ENCODE peak calls at places on chromosome 9, in five cellular contexts. X is body of pancreas, P is adipocyte, V is endodermal cell, A is thoracic aorta. Y is an unnamed sample.

GRCh38 chr9:20898885-20899554 is 132.4 kb downstream of the HACD4 start:
- DNase-seq in V (no peak), A (no peak), X (no peak), P (peak; percentile 28), Y (no peak)

GRCh38 chr9:93058357-93059096 is at the start of gene SUSD3:
- DNase-seq in P (no peak), A (no peak), X (peak; percentile 52), V (peak; percentile 92), Y (no peak)

GRCh38 chr9:111040494-111040893 is 2.2 kb upstream of the LPAR1 start:
- DNase-seq in X (no peak), A (no peak), P (no peak), V (no peak), Y (no peak)

GRCh38 chr9:108476574-108476973 is 379.2 kb downstream of the ACTL7B start:
- DNase-seq in P (no peak), V (no peak), A (no peak), X (no peak), Y (no peak)

GRCh38 chr9:133429641-133430161 is 7.5 kb downstream of the ADAMTS13 start:
- DNase-seq in V (peak; percentile 95), A (no peak), P (peak; percentile 10), X (no peak), Y (no peak)

GRCh38 chr9:109001275-109001676 is 12.0 kb downstream of the CTNNAL1 start:
- DNase-seq in X (no peak), P (peak; percentile 34), A (no peak), V (no peak), Y (no peak)

GRCh38 chr9:121225240-121225639 is 23.6 kb upstream of the RAB14 start:
- DNase-seq in X (no peak), P (no peak), A (no peak), V (no peak), Y (no peak)

GRCh38 chr9:88065609-88066008 is 72.7 kb downstream of the SPATA31C2 start:
- DNase-seq in X (no peak), A (no peak), V (no peak), P (no peak), Y (no peak)

GRCh38 chr9:21252727-21253547 is 13.1 kb upstream of the IFNA14 start:
- DNase-seq in V (no peak), X (no peak), A (no peak), P (peak; percentile 56), Y (peak; percentile 24)

GRCh38 chr9:125805057-125805456 is 57.9 kb downstream of the PBX3 start:
- DNase-seq in P (peak; percentile 41), V (no peak), X (no peak), A (no peak), Y (no peak)

GRCh38 chr9:26391036-26391435 is 501.6 kb downstream of the CAAP1 start:
- DNase-seq in P (no peak), V (no peak), A (no peak), X (no peak), Y (no peak)

GRCh38 chr9:72476617-72477375 is 44.6 kb upstream of the TMC1 start:
- DNase-seq in V (peak; percentile 68), A (no peak), P (peak; percentile 23), X (no peak), Y (no peak)

GRCh38 chr9:85478847-85479246 is 262.9 kb downstream of the AGTPBP1 start:
- DNase-seq in P (no peak), X (no peak), A (no peak), V (no peak), Y (no peak)

GRCh38 chr9:70478963-70479641 is 64.6 kb upstream of the KLF9 start:
- DNase-seq in X (peak; percentile 80), V (no peak), A (peak; percentile 28), P (no peak), Y (peak; percentile 85)

GRCh38 chr9:98522487-98522886 is 186.2 kb downstream of the GABBR2 start:
- DNase-seq in V (no peak), X (no peak), A (no peak), P (no peak), Y (no peak)

GRCh38 chr9:97501972-97502221 is 431 bp downstream of the TMOD1 start:
- DNase-seq in P (no peak), A (no peak), X (no peak), V (peak; percentile 72), Y (no peak)

GRCh38 chr9:97502222-97502983 is 937 bp downstream of the TMOD1 start:
- DNase-seq in V (peak; percentile 76), X (peak; percentile 24), P (no peak), A (no peak), Y (peak; percentile 35)

GRCh38 chr9:97502984-97503861 is 1.8 kb downstream of the TMOD1 start:
- DNase-seq in X (no peak), V (peak; percentile 72), A (no peak), P (no peak), Y (no peak)

GRCh38 chr9:97504381-97505216 is 3.1 kb downstream of the TMOD1 start:
- DNase-seq in X (peak; percentile 36), V (no peak), P (no peak), A (no peak), Y (no peak)

DNA sequence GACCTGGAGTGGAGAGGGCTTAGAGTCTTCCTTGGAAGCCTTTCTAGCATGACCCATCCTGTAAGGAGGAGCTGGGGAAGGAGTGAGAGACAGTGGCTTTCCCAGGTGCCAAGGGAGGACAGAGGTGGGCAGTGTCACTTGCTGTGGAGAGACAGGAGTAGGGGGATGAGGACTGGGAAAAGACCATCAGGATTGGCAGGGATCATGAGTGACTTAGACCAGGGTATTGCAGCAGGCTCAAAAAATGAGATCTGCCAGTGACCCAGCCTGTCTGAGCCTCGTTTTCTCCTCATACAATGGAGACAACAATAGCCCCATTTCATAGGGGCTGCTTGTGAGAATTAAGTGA is 2.4 kb downstream of the TMOD1 start:
- DNase-seq in A (no peak), V (no peak), X (no peak), P (no peak), Y (no peak)
- H3K27me3 ChIP-seq in A (no peaks in the 10 kb centered on the region), V (peaks cover 47% of the 10 kb centered on the region), X (no peaks in the 10 kb centered on the region), P (peaks cover 39% of the 10 kb centered on the region), Y (no peaks in the 10 kb centered on the region)

GRCh38 chr9:132427015-132427414 is 17.0 kb downstream of the CFAP77 start:
- DNase-seq in A (no peak), V (no peak), P (no peak), X (no peak), Y (no peak)

GRCh38 chr9:132418743-132419363 is 8.8 kb downstream of the CFAP77 start:
- DNase-seq in V (no peak), A (no peak), X (no peak), P (no peak), Y (no peak)

GRCh38 chr9:132424857-132425702 is 15.1 kb downstream of the CFAP77 start:
- DNase-seq in X (no peak), V (peak; percentile 75), A (no peak), P (no peak), Y (no peak)

GRCh38 chr9:132423503-132423902 is 13.5 kb downstream of the CFAP77 start:
- DNase-seq in X (no peak), A (no peak), V (no peak), P (no peak), Y (no peak)

DNA sequence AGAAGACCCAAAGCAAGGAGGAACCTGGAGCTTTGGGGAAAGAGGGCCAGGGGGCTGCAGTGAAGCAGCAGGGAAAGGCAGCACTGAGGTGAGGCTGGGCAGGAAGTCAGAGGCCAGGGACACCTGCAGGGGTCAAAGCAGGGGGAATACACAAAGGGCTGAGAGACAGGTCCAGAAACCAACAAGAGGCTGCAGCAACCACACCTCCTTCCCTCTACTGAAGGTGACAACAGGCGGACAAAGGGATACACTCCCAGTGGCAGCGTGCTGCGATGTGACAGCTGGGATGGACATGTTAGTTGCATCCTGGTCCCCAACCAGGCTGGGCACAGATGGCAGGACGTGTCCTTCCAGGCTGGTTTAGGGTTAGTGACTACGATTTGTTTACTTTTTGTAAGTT is 12.6 kb downstream of the CFAP77 start:
- DNase-seq in P (no peak), X (no peak), V (peak; percentile 75), A (no peak), Y (no peak)
- H3K27me3 ChIP-seq in P (peaks cover 74% of the 10 kb centered on the region), X (peaks cover 5% of the 10 kb centered on the region), V (peaks cover 5% of the 10 kb centered on the region), A (no peaks in the 10 kb centered on the region), Y (peaks cover 36% of the 10 kb centered on the region)

DNA sequence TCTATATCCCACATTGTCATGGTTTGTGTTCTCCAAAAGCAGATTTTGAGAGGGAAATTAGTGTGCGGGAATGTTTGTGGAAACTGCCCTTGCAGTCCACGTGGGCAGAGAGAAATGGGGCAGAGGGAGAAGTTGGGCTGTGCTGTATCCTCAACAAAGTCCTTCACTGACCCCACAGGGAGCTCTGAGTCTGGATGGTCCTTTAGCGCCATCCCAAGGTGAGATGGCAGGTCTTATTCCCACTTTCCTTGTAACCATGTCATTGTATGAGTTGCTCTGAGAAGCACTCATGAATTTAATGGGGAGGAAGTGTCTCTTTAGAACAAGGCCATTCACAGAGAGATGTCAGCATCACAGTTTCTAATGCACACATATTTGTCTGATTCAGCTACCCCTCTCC is 127.1 kb downstream of the ANKRD18B start:
- DNase-seq in A (no peak), X (no peak), P (no peak), V (peak; percentile 68), Y (no peak)
- H3K27me3 ChIP-seq in A (no peaks in the 10 kb centered on the region), X (no peaks in the 10 kb centered on the region), P (peaks cover 43% of the 10 kb centered on the region), V (peaks cover 38% of the 10 kb centered on the region), Y (peaks cover 7% of the 10 kb centered on the region)

GRCh38 chr9:130191749-130192120 is 19.5 kb downstream of the NCS1 start:
- DNase-seq in X (no peak), A (no peak), P (no peak), V (no peak), Y (no peak)
- H3K27me3 ChIP-seq in X (no peaks in the 10 kb centered on the region), A (no peaks in the 10 kb centered on the region), P (no peaks in the 10 kb centered on the region), V (no peaks in the 10 kb centered on the region), Y (no peaks in the 10 kb centered on the region)

GRCh38 chr9:130424781-130425310 is 19.9 kb upstream of the ASS1 start:
- DNase-seq in X (no peak), P (no peak), V (no peak), A (no peak), Y (no peak)

GRCh38 chr9:130423272-130423671 is 21.5 kb upstream of the ASS1 start:
- DNase-seq in X (no peak), P (no peak), A (no peak), V (no peak), Y (no peak)

GRCh38 chr9:130421802-130422276 is 22.9 kb upstream of the ASS1 start:
- DNase-seq in V (peak; percentile 90), X (no peak), P (peak; percentile 56), A (no peak), Y (no peak)

GRCh38 chr9:130421154-130421801 is 23.5 kb upstream of the ASS1 start:
- DNase-seq in X (no peak), A (no peak), P (no peak), V (peak; percentile 67), Y (no peak)

DNA sequence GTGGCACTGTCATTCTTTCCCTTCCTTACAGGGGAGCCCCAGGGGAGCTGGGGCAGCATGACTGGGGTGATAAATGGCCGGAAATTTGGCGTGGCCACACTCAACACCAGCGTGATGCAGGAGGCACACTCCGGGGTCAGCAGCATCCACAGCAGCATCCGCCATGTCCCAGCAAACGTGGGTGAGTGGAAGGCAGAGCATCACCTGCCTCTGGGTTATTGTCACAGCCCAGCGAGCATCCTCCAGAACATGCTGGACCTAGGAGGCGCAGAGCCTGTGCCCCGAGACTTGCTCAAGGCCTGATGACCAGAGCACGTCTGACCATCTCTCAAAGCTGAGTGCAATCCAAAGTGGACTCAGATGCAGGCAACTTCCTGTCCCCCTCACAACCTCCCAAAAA is 22.2 kb upstream of the ASS1 start:
- DNase-seq in X (no peak), V (no peak), P (no peak), A (no peak), Y (no peak)
- H3K27me3 ChIP-seq in X (no peaks in the 10 kb centered on the region), V (peaks cover 5% of the 10 kb centered on the region), P (peaks cover 34% of the 10 kb centered on the region), A (no peaks in the 10 kb centered on the region), Y (peaks cover 3% of the 10 kb centered on the region)